ENCODE peak calls at places on chromosome 18, in ten cellular contexts. T is kidney epithelial cell; G is hippocampal formation; D is NCI-H2107; S is stimulated activated CD4-positive, alpha-beta T cell treated with anti-CD3 and anti-CD28 coated beads, Interleukin-2, amount 100 ng/mL, for 24 hours; Q is mesenteric fat pad; X is NCI-H1092 treated with DMSO at 0.1 percent for 48 hours; H is stromal cell of bone marrow; Y is astrocyte of the spinal cord; J is heart left ventricle. W is an unnamed sample.

GRCh38 chr18:32289480-32290075 is 99.7 kb downstream of the MEP1B start:
- DNase-seq in T (no peak), G (peak), D (peak), S (peak), Q (no peak), X (peak), H (peak), Y (peak), J (peak), W (peak)

GRCh38 chr18:11114653-11115052 is 34.7 kb downstream of the PIEZO2 start:
- DNase-seq in T (no peak), G (no peak), D (no peak), S (no peak), Q (no peak), X (no peak), H (no peak), Y (no peak), J (no peak), W (no peak)

GRCh38 chr18:63979409-63979908 is 9.6 kb downstream of the SERPINB8 start:
- DNase-seq in T (peak), G (peak), D (peak), S (peak), Q (no peak), X (peak), H (no peak), Y (peak), J (peak), W (peak)

GRCh38 chr18:59517446-59518171 is 158.5 kb upstream of the LMAN1 start:
- DNase-seq in T (no peak), G (no peak), D (no peak), S (no peak), Q (no peak), X (no peak), H (no peak), Y (peak), J (no peak), W (no peak)

GRCh38 chr18:48550101-48550729 is 11.4 kb downstream of the CTIF start:
- DNase-seq in T (no peak), G (no peak), D (no peak), S (no peak), Q (peak), X (no peak), H (no peak), Y (no peak), J (no peak), W (no peak)

GRCh38 chr18:45441110-45441842 is 174.0 kb upstream of the SLC14A2 start:
- DNase-seq in T (no peak), G (no peak), D (no peak), S (no peak), Q (no peak), X (no peak), H (peak), Y (peak), J (no peak), W (no peak)

GRCh38 chr18:26778054-26778393 is 87.5 kb downstream of the AQP4 start:
- DNase-seq in T (no peak), G (no peak), D (no peak), S (no peak), Q (no peak), X (no peak), H (no peak), Y (no peak), J (no peak), W (no peak)

GRCh38 chr18:23756590-23757540 is 67.6 kb downstream of the LAMA3 start:
- DNase-seq in T (no peak), G (no peak), D (no peak), S (no peak), Q (no peak), X (no peak), H (no peak), Y (no peak), J (no peak), W (no peak)

GRCh38 chr18:75210274-75211001 is at the start of gene TSHZ1:
- DNase-seq in T (peak), G (peak), D (peak), S (peak), Q (no peak), X (peak), H (peak), Y (peak), J (peak), W (peak)

GRCh38 chr18:76351961-76352581 is 143.0 kb downstream of the ZNF516 start:
- DNase-seq in T (peak), G (peak), D (peak), S (no peak), Q (no peak), X (peak), H (peak), Y (peak), J (peak), W (no peak)

GRCh38 chr18:2913398-2914005 is 66.7 kb downstream of the EMILIN2 start:
- DNase-seq in T (no peak), G (no peak), D (no peak), S (no peak), Q (no peak), X (no peak), H (no peak), Y (no peak), J (no peak), W (no peak)

GRCh38 chr18:57768557-57769326 is 34.4 kb downstream of the ATP8B1 start:
- DNase-seq in T (no peak), G (no peak), D (no peak), S (no peak), Q (no peak), X (peak), H (peak), Y (peak), J (no peak), W (no peak)

GRCh38 chr18:31156831-31157763 is 5.6 kb downstream of the DSC1 start:
- DNase-seq in T (peak), G (no peak), D (no peak), S (no peak), Q (no peak), X (no peak), H (no peak), Y (no peak), J (no peak), W (no peak)

GRCh38 chr18:54119524-54120019 is 104.9 kb downstream of the MBD2 start:
- DNase-seq in T (peak), G (no peak), D (peak), S (peak), Q (no peak), X (peak), H (peak), Y (peak), J (no peak), W (peak)

GRCh38 chr18:45835057-45835634 is 9.7 kb downstream of the SIGLEC15 start:
- DNase-seq in T (no peak), G (no peak), D (no peak), S (no peak), Q (no peak), X (no peak), H (no peak), Y (no peak), J (no peak), W (no peak)

GRCh38 chr18:11055721-11056120 is 93.6 kb downstream of the PIEZO2 start:
- DNase-seq in T (no peak), G (no peak), D (no peak), S (no peak), Q (no peak), X (no peak), H (no peak), Y (no peak), J (no peak), W (no peak)

GRCh38 chr18:52339891-52340371 is at the start of gene DCC:
- DNase-seq in T (no peak), G (peak), D (no peak), S (no peak), Q (no peak), X (peak), H (no peak), Y (peak), J (peak), W (no peak)

GRCh38 chr18:8771930-8772329 is 66.6 kb downstream of the MTCL1 start:
- DNase-seq in T (no peak), G (no peak), D (no peak), S (no peak), Q (peak), X (peak), H (no peak), Y (no peak), J (peak), W (no peak)

GRCh38 chr18:75170022-75170789 is 38.7 kb downstream of the PTGR3 start:
- DNase-seq in T (no peak), G (no peak), D (no peak), S (no peak), Q (no peak), X (no peak), H (no peak), Y (no peak), J (peak), W (no peak)

GRCh38 chr18:31102020-31102684 is at the start of gene DSC2:
- DNase-seq in T (no peak), G (no peak), D (no peak), S (no peak), Q (peak), X (no peak), H (no peak), Y (no peak), J (peak), W (no peak)

GRCh38 chr18:62751341-62751821 is 36.0 kb downstream of the PHLPP1 start:
- DNase-seq in T (no peak), G (peak), D (no peak), S (no peak), Q (no peak), X (no peak), H (no peak), Y (peak), J (peak), W (no peak)